ENCODE peak calls at places on chromosomes 1 and 21, in ten cellular contexts. O, V, Z, T, R, I, W, M, G and B are unnamed samples.

GRCh38 chr1:11967028-11967547 is 13.2 kb upstream of the MFN2 start:
- DNase-seq in O (no peak), V (peak), Z (peak), T (no peak), R (no peak), I (no peak), W (no peak), M (no peak), G (peak), B (no peak)

GRCh38 chr1:174726167-174726879 is 273.4 kb upstream of the CACYBP start:
- DNase-seq in O (peak), V (no peak), Z (peak), T (no peak), R (no peak), I (peak), W (no peak), M (no peak), G (peak), B (no peak)

GRCh38 chr1:10212476-10212875 is 2.1 kb downstream of the KIF1B start:
- DNase-seq in O (no peak), V (no peak), Z (no peak), T (no peak), R (no peak), I (no peak), W (no peak), M (no peak), G (no peak), B (no peak)

GRCh38 chr1:63537940-63538339 is 14.6 kb downstream of the EFCAB7 start:
- DNase-seq in O (no peak), V (no peak), Z (peak), T (no peak), R (no peak), I (peak), W (no peak), M (no peak), G (peak), B (no peak)

GRCh38 chr1:6280761-6281451 is 20.0 kb upstream of the GPR153 start:
- DNase-seq in O (no peak), V (peak), Z (no peak), T (no peak), R (no peak), I (no peak), W (peak), M (no peak), G (no peak), B (no peak)

GRCh38 chr1:222618001-222618879 is at the start of gene MIA3:
- DNase-seq in O (no peak), V (no peak), Z (no peak), T (no peak), R (peak), I (peak), W (peak), M (peak), G (peak), B (no peak)

GRCh38 chr1:181397841-181398240 is 85.5 kb upstream of the CACNA1E start:
- DNase-seq in O (no peak), V (peak), Z (no peak), T (no peak), R (no peak), I (no peak), W (no peak), M (no peak), G (no peak), B (no peak)

GRCh38 chr1:21342961-21343838 is 52.9 kb upstream of the ECE1 start:
- DNase-seq in O (no peak), V (no peak), Z (no peak), T (no peak), R (peak), I (no peak), W (no peak), M (no peak), G (no peak), B (no peak)

GRCh38 chr1:168422203-168422848 is 121.5 kb downstream of the XCL2 start:
- DNase-seq in O (no peak), V (peak), Z (no peak), T (no peak), R (no peak), I (no peak), W (no peak), M (no peak), G (peak), B (no peak)

GRCh38 chr1:209076688-209077087 is 506.8 kb upstream of the CAMK1G start:
- DNase-seq in O (no peak), V (no peak), Z (no peak), T (no peak), R (no peak), I (no peak), W (no peak), M (no peak), G (peak), B (no peak)

GRCh38 chr1:35369922-35370671 is 101.6 kb downstream of the ZMYM4 start:
- DNase-seq in O (no peak), V (no peak), Z (peak), T (peak), R (peak), I (peak), W (no peak), M (no peak), G (peak), B (no peak)

GRCh38 chr1:241551759-241552638 is 19.8 kb downstream of the KMO start:
- DNase-seq in O (no peak), V (no peak), Z (no peak), T (no peak), R (peak), I (peak), W (peak), M (no peak), G (no peak), B (no peak)

GRCh38 chr1:183831336-183831735 is 26.4 kb downstream of the RGL1 start:
- DNase-seq in O (no peak), V (no peak), Z (no peak), T (no peak), R (no peak), I (no peak), W (no peak), M (no peak), G (no peak), B (peak)

GRCh38 chr1:103583887-103584286 is 12.5 kb downstream of the AMY2B start:
- DNase-seq in O (no peak), V (no peak), Z (no peak), T (no peak), R (no peak), I (no peak), W (no peak), M (no peak), G (no peak), B (no peak)

GRCh38 chr1:17243274-17243673 is 5.6 kb upstream of the PADI3 start:
- DNase-seq in O (no peak), V (no peak), Z (no peak), T (no peak), R (no peak), I (no peak), W (no peak), M (no peak), G (peak), B (no peak)

GRCh38 chr1:39094685-39095084 is 68.5 kb downstream of the NDUFS5 start:
- DNase-seq in O (no peak), V (no peak), Z (no peak), T (no peak), R (no peak), I (no peak), W (no peak), M (no peak), G (no peak), B (no peak)

GRCh38 chr1:64171797-64172281 is 31.6 kb upstream of the UBE2U start:
- DNase-seq in O (peak), V (no peak), Z (peak), T (peak), R (no peak), I (peak), W (no peak), M (no peak), G (peak), B (peak)

DNA sequence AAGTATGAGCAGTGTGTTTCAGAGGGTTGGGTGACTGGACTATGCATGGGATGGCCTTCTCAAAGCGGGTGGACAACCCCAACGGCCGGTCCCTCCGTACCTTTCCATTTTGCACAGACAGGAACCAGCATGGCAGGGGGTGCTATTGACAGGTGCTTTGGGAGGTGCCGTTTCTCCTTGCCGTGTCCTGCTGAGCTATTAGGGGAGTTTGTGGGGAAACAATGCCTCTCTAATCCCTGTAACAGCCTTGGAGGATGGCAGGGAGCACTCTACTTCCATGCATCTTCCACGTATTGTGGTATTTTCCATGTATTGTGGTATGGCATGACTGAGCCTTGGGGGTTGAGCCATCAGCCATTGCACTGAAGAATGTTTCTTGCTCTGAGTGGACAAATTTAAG is 6.1 kb downstream of the LRRC8B start:
- DNase-seq in O (no peak), V (peak), Z (no peak), T (no peak), R (no peak), I (no peak), W (no peak), M (no peak), G (no peak), B (no peak)
- H3K4me3 ChIP-seq in O (no peak), V (peak), Z (no peak), T (no peak), R (no peak), I (no peak), W (no peak), M (no peak), G (no peak), B (no peak)

GRCh38 chr21:37560385-37560784 is 193.8 kb downstream of the DYRK1A start:
- DNase-seq in O (no peak), V (no peak), Z (no peak), T (no peak), R (no peak), I (no peak), W (no peak), M (no peak), G (no peak), B (no peak)

GRCh38 chr21:37563641-37564340 is 197.2 kb downstream of the DYRK1A start:
- DNase-seq in O (peak), V (peak), Z (peak), T (peak), R (peak), I (peak), W (peak), M (peak), G (peak), B (peak)

GRCh38 chr21:37562920-37563640 is 196.5 kb downstream of the DYRK1A start:
- DNase-seq in O (no peak), V (no peak), Z (no peak), T (no peak), R (peak), I (no peak), W (peak), M (no peak), G (no peak), B (no peak)

GRCh38 chr21:37561506-37561905 is 194.9 kb downstream of the DYRK1A start:
- DNase-seq in O (no peak), V (no peak), Z (no peak), T (no peak), R (no peak), I (no peak), W (no peak), M (no peak), G (no peak), B (no peak)

GRCh38 chr21:37561941-37562919 is 195.7 kb downstream of the DYRK1A start:
- DNase-seq in O (no peak), V (no peak), Z (no peak), T (no peak), R (no peak), I (no peak), W (no peak), M (no peak), G (no peak), B (no peak)
- TF ChIP-seq CTCF in O (no peak), V (no peak), Z (no peak), T (no peak), R (no peak), I (no peak), W (no peak), M (no peak), G (no peak), B (no peak)

GRCh38 chr1:212687811-212688210 is 11.8 kb downstream of the BATF3 start:
- DNase-seq in O (no peak), V (no peak), Z (no peak), T (no peak), R (no peak), I (no peak), W (no peak), M (no peak), G (no peak), B (no peak)
- H3K4me3 ChIP-seq in O (no peak), V (no peak), Z (no peak), T (no peak), R (no peak), I (no peak), W (no peak), M (no peak), G (no peak), B (no peak)

GRCh38 chr21:44955803-44956175 is 16.0 kb downstream of the SLX9 start:
- DNase-seq in O (no peak), V (no peak), Z (no peak), T (no peak), R (no peak), I (no peak), W (peak), M (no peak), G (no peak), B (no peak)
- TF ChIP-seq CTCF in O (no peak), V (no peak), Z (no peak), T (no peak), R (no peak), I (no peak), W (no peak), M (no peak), G (no peak), B (no peak)

GRCh38 chr1:230816018-230816417 is 52.3 kb downstream of the C1orf198 start:
- DNase-seq in O (no peak), V (peak), Z (no peak), T (no peak), R (no peak), I (no peak), W (no peak), M (peak), G (no peak), B (no peak)
- H3K4me3 ChIP-seq in O (no peak), V (no peak), Z (no peak), T (no peak), R (no peak), I (no peak), W (no peak), M (no peak), G (no peak), B (no peak)

GRCh38 chr1:245266105-245266504 is 111.3 kb downstream of the KIF26B start:
- DNase-seq in O (no peak), V (no peak), Z (no peak), T (no peak), R (no peak), I (no peak), W (no peak), M (no peak), G (no peak), B (no peak)
- TF ChIP-seq CTCF in O (no peak), V (no peak), Z (no peak), T (no peak), R (no peak), I (no peak), W (no peak), M (no peak), G (no peak), B (no peak)